ENCODE peak calls at places on chromosome 9, in eight cellular contexts. B is dorsolateral prefrontal cortex, G is HCT116, E is HFF-Myc, D is AG09309, J is Peyer's patch, R is fibroblast of mammary gland, I is heart right ventricle. K is an unnamed sample.

GRCh38 chr9:21605489-21605931 is 123.4 kb upstream of the IFNE start:
- DNase-seq in B (no peak), G (no peak), E (peak; percentile 26), D (peak; percentile 95), J (no peak), R (peak; percentile 94), I (no peak), K (peak; percentile 56)

GRCh38 chr9:89885156-89885555 is 280.3 kb downstream of the GADD45G start:
- DNase-seq in B (no peak), G (no peak), E (no peak), D (no peak), J (peak; percentile 7), R (no peak), I (no peak), K (no peak)

GRCh38 chr9:137253717-137254623 is 1.2 kb upstream of the NELFB start:
- DNase-seq in B (no peak), G (no peak), E (no peak), D (no peak), J (no peak), R (no peak), I (no peak), K (no peak)

GRCh38 chr9:102362463-102363138 is 624.2 kb upstream of the GRIN3A start:
- DNase-seq in B (no peak), G (no peak), E (no peak), D (no peak), J (no peak), R (no peak), I (no peak), K (no peak)

GRCh38 chr9:92668746-92669526 is 995 bp downstream of the IPPK start:
- DNase-seq in B (no peak), G (no peak), E (no peak), D (no peak), J (no peak), R (peak; percentile 51), I (peak; percentile 56), K (peak; percentile 63)

GRCh38 chr9:135228983-135229625 is 141.6 kb downstream of the OLFM1 start:
- DNase-seq in B (no peak), G (no peak), E (no peak), D (no peak), J (no peak), R (no peak), I (no peak), K (no peak)

GRCh38 chr9:3502560-3503398 is 23.0 kb downstream of the RFX3 start:
- DNase-seq in B (no peak), G (no peak), E (no peak), D (no peak), J (no peak), R (peak; percentile 10), I (no peak), K (peak; percentile 43)

GRCh38 chr9:87564111-87564510 is 66.4 kb downstream of the DAPK1 start:
- DNase-seq in B (no peak), G (no peak), E (no peak), D (no peak), J (no peak), R (peak; percentile 19), I (no peak), K (no peak)

GRCh38 chr9:21591221-21592062 is 109.3 kb upstream of the IFNE start:
- DNase-seq in B (peak; percentile 7), G (peak; percentile 94), E (peak; percentile 89), D (peak; percentile 97), J (no peak), R (peak; percentile 99), I (no peak), K (peak; percentile 99)

GRCh38 chr9:214488-215448 is at the start of gene DOCK8:
- DNase-seq in B (no peak), G (peak; percentile 35), E (no peak), D (no peak), J (peak; percentile 72), R (peak; percentile 21), I (no peak), K (no peak)

GRCh38 chr9:10268500-10269485 is 344.0 kb downstream of the PTPRD start:
- DNase-seq in B (no peak), G (no peak), E (no peak), D (no peak), J (no peak), R (peak; percentile 49), I (peak; percentile 38), K (peak; percentile 8)

GRCh38 chr9:136625101-136626065 is 37.3 kb upstream of the EGFL7 start:
- DNase-seq in B (no peak), G (no peak), E (peak; percentile 27), D (no peak), J (no peak), R (peak; percentile 51), I (peak; percentile 92), K (peak; percentile 10)

GRCh38 chr9:108756746-108757490 is 98.9 kb downstream of the ACTL7B start:
- DNase-seq in B (no peak), G (peak; percentile 33), E (no peak), D (no peak), J (no peak), R (no peak), I (no peak), K (no peak)

GRCh38 chr9:114034663-114035062 is 43.4 kb downstream of the AMBP start:
- DNase-seq in B (peak; percentile 78), G (no peak), E (no peak), D (no peak), J (peak; percentile 7), R (no peak), I (no peak), K (no peak)

GRCh38 chr9:35771524-35771923 is 17.4 kb upstream of the MSMP start:
- DNase-seq in B (no peak), G (no peak), E (no peak), D (no peak), J (no peak), R (no peak), I (peak; percentile 34), K (no peak)

GRCh38 chr9:745761-746414 is 95.6 kb upstream of the DMRT1 start:
- DNase-seq in B (peak; percentile 75), G (no peak), E (no peak), D (no peak), J (no peak), R (peak; percentile 54), I (no peak), K (no peak)

GRCh38 chr9:91202757-91203283 is 158.9 kb downstream of the AUH start:
- DNase-seq in B (no peak), G (no peak), E (no peak), D (no peak), J (no peak), R (no peak), I (no peak), K (no peak)

DNA sequence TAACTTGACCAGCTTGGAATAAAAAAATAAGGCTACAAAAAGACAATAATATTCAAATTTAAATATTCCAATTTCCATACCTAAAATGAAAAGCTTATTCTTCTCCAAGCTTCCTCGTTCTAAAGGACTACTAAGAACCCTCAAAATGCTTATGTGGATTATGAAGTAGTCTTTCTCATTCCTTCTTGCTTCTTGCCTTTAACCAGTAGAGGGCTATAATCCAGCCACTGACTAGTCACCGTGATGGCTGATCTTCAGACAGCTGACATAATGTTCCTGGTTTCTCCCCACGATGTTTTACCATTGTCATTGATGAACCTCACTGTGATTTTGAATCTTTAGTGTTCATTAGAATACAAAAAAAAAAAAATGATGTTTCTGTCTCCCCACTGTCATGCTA is 515.3 kb downstream of the TLE1 start:
- DNase-seq in B (no peak), G (no peak), E (no peak), D (no peak), J (no peak), R (no peak), I (no peak), K (no peak)
- TF ChIP-seq CTCF in B (no peak), G (peak; percentile 23), E (no peak), D (no peak), J (no peak), R (no peak), I (no peak), K (peak; percentile 13)

DNA sequence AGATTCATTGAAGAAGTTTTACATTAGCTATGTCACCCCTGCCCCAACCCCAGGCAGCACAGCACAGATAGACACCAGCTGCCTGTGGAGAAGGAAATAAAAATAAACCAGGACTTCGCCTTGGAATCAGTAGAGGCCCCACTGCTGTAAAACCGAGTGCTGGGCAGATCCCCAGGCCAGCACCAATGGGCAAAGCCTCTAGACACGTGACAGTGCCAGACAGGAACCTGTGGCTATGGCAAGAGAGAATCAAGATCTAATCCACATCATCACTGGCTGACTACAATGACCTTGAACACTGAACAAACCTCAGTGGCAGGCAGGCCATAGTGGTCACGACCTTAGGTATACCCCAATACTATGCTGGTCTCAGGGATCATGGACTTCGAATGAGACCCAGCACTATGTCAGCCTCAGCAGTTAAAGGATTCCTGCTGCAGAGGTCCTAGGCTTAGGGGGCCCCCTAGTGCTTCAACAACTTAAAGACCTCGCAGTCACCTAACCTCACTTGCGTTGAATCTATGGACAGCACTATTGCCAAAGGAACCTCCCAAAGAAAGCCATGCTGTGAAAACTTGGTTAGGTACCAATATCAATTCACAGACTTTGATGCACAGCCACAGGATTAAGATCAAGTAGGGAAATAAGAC is 2118.6 kb upstream of the C9orf72 start:
- DNase-seq in B (no peak), G (peak; percentile 23), E (no peak), D (no peak), J (no peak), R (peak; percentile 49), I (no peak), K (peak; percentile 3)
- TF ChIP-seq CTCF in B (peak; percentile 34), G (peak; percentile 48), E (no peak), D (no peak), J (no peak), R (peak; percentile 57), I (no peak), K (peak; percentile 69)

DNA sequence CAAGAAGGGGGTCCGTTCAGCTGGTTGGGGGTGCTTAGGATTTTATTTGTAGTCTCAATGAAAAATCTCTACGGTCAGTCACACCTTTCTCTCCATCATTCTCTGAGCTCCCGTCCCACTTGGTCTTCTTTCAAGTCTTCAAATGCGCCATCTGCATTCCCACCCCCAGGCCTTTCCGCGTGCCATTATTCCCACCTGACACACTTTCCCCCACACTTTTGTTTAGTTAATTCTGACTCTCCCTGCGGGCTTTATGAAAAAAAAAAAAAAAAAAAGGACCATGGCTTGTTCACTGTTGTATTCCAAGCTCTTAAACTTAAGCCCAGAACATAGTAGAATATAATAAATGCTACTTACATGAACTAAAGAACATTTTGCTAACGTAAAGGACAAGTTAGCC is 11.7 kb upstream of the OR5C1 start:
- DNase-seq in B (no peak), G (no peak), E (no peak), D (no peak), J (no peak), R (no peak), I (no peak), K (no peak)
- TF ChIP-seq CTCF in B (no peak), G (no peak), E (no peak), D (no peak), J (no peak), R (no peak), I (no peak), K (no peak)

DNA sequence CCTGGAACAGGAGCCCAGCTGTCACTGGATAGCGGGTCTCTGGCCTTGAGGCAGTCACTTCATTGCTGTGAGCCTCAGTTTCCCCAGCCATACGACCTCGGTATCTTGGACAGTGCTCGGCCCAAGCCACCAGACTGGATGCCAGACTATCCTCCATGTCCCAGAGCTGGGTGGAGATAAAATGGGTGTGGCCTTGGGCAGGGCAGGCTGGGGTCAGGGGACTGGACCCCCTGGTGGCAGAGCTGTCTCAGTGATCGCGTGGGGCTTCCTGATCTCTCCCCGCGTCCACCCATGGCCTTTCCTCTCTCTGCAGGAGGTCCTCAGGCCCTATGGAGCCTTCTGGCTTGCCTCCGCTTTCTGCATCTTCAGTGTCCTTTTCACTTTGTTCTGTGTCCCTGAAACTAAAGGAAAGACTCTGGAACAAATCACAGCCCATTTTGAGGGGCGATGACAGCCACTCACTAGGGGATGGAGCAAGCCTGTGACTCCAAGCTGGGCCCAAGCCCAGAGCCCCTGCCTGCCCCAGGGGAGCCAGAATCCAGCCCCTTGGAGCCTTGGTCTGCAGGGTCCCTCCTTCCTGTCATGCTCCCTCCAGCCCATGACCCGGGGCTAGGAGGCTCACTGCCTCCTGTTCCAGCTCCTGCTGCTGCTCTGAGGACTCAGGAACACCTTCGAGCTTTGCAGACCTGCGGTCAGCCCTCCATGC is 10.0 kb downstream of the SLC2A8 start:
- DNase-seq in B (no peak), G (no peak), E (no peak), D (no peak), J (no peak), R (no peak), I (no peak), K (no peak)
- TF ChIP-seq CTCF in B (no peak), G (no peak), E (no peak), D (no peak), J (no peak), R (no peak), I (no peak), K (no peak)

K was measured in HFFc6.